ENCODE peak calls at places on chromosome X, in ten cellular contexts. X, E, J, Z, W, T, H, C, I and D are unnamed samples.
A peak's percentile ranks its signal among the peaks of the same experiment; 100 is the strongest.

GRCh38 chrX:42739258-42739657 is 38.7 kb downstream of the PPP1R2C start:
- DNase-seq in E (no peak), T (no peak), I (no peak), H (no peak), J (no peak), C (peak; percentile 61), W (no peak), X (no peak), Z (no peak), D (peak; percentile 45)

GRCh38 chrX:114210879-114211278 is 373.0 kb upstream of the HTR2C start:
- DNase-seq in W (no peak), E (no peak), X (no peak), T (no peak), H (no peak), C (no peak), Z (no peak), J (no peak), I (no peak), D (no peak)

GRCh38 chrX:130296743-130297142 is 28.0 kb upstream of the ZNF280C start:
- DNase-seq in H (no peak), I (no peak), T (peak; percentile 3), X (no peak), Z (no peak), W (no peak), J (no peak), E (peak; percentile 23), C (peak; percentile 6), D (no peak)

GRCh38 chrX:38929966-38930421 is 128.7 kb downstream of the MID1IP1 start:
- DNase-seq in E (peak; percentile 10), H (no peak), X (no peak), Z (no peak), W (no peak), C (no peak), T (no peak), J (no peak), I (no peak), D (no peak)

GRCh38 chrX:8738588-8739189 is 6.8 kb upstream of the ANOS1 start:
- DNase-seq in Z (no peak), T (peak; percentile 15), E (peak; percentile 31), J (peak; percentile 14), X (peak; percentile 67), H (no peak), C (peak; percentile 62), I (no peak), W (no peak), D (no peak)

GRCh38 chrX:136691028-136691809 is 43.3 kb downstream of the CD40LG start:
- DNase-seq in Z (no peak), H (no peak), C (no peak), E (peak; percentile 35), I (no peak), W (no peak), T (no peak), X (no peak), J (no peak), D (peak; percentile 47)

GRCh38 chrX:45400380-45400779 is 199.7 kb upstream of the DIPK2B start:
- DNase-seq in W (no peak), J (no peak), I (no peak), C (peak; percentile 74), X (no peak), Z (no peak), T (peak; percentile 18), H (no peak), E (peak; percentile 45), D (no peak)

GRCh38 chrX:21738145-21738949 is 19.6 kb downstream of the SMPX start:
- DNase-seq in C (no peak), I (no peak), W (no peak), Z (no peak), H (no peak), E (no peak), T (no peak), X (peak; percentile 30), J (no peak), D (no peak)

GRCh38 chrX:39969099-39969825 is 128.5 kb downstream of the BCOR start:
- DNase-seq in X (no peak), E (peak; percentile 6), C (no peak), T (no peak), Z (no peak), W (no peak), J (peak; percentile 63), I (peak; percentile 21), H (no peak), D (no peak)

GRCh38 chrX:9493936-9494335 is 29.1 kb downstream of the TBL1X start:
- DNase-seq in X (no peak), C (no peak), W (no peak), I (no peak), H (no peak), E (no peak), J (no peak), T (no peak), Z (no peak), D (no peak)

GRCh38 chrX:32530802-32531403 is 680.4 kb downstream of the DMD start:
- DNase-seq in J (peak; percentile 57), E (peak; percentile 46), T (peak; percentile 13), I (no peak), Z (peak; percentile 17), X (peak; percentile 36), H (no peak), C (peak; percentile 56), W (no peak), D (peak; percentile 12)

GRCh38 chrX:41541381-41541780 is 94.2 kb downstream of the NYX start:
- DNase-seq in C (no peak), H (no peak), T (no peak), E (peak; percentile 64), I (no peak), J (no peak), W (no peak), X (no peak), Z (no peak), D (no peak)

GRCh38 chrX:151633157-151633556 is 62.1 kb upstream of the PRRG3 start:
- DNase-seq in X (no peak), I (no peak), W (no peak), T (no peak), H (no peak), C (no peak), J (no peak), E (no peak), Z (no peak), D (no peak)